ENCODE peak calls at places on chromosomes 5 and 9, in nine cellular contexts. D is PC-9, F is A549, Y is OCI-LY7, R is astrocyte, B is H1, G is PC-3, V is GM12878, A is SK-N-SH. N is an unnamed sample.
A peak's percentile ranks its signal among the peaks of the same experiment; 100 is the strongest.

GRCh38 chr9:20873240-20873860 is 158.1 kb downstream of the HACD4 start:
- DNase-seq in D (no peak), F (no peak), Y (no peak), R (peak; percentile 60), B (no peak), G (no peak), V (no peak), A (no peak), N (no peak)

GRCh38 chr9:72540348-72540873 is 19.0 kb downstream of the TMC1 start:
- DNase-seq in D (peak; percentile 60), F (no peak), Y (no peak), R (peak; percentile 83), B (no peak), G (peak; percentile 53), V (no peak), A (no peak), N (no peak)

GRCh38 chr9:111974092-111974681 is 77.6 kb downstream of the UGCG start:
- DNase-seq in D (peak; percentile 44), F (no peak), Y (no peak), R (peak; percentile 67), B (no peak), G (peak; percentile 43), V (no peak), A (no peak), N (peak; percentile 89)

GRCh38 chr5:179614745-179615144 is 8.7 kb downstream of the HNRNPH1 start:
- DNase-seq in D (no peak), F (no peak), Y (no peak), R (no peak), B (no peak), G (no peak), V (no peak), A (no peak), N (no peak)

GRCh38 chr9:5499889-5500398 is 10.4 kb upstream of the PDCD1LG2 start:
- DNase-seq in D (no peak), F (no peak), Y (no peak), R (peak; percentile 49), B (no peak), G (peak; percentile 41), V (no peak), A (peak; percentile 33), N (no peak)

GRCh38 chr9:137297060-137297664 is 4.9 kb downstream of the NRARP start:
- DNase-seq in D (no peak), F (no peak), Y (peak; percentile 27), R (no peak), B (peak; percentile 54), G (no peak), V (no peak), A (no peak), N (no peak)

GRCh38 chr5:54722846-54723433 is 205.4 kb downstream of the SNX18 start:
- DNase-seq in D (no peak), F (no peak), Y (no peak), R (no peak), B (no peak), G (peak; percentile 12), V (no peak), A (no peak), N (no peak)

GRCh38 chr5:42840279-42840678 is 28.6 kb upstream of the SELENOP start:
- DNase-seq in D (no peak), F (no peak), Y (no peak), R (peak; percentile 81), B (no peak), G (no peak), V (no peak), A (no peak), N (peak; percentile 91)

GRCh38 chr5:161165998-161166660 is 314.1 kb upstream of the ATP10B start:
- DNase-seq in D (no peak), F (no peak), Y (no peak), R (no peak), B (no peak), G (no peak), V (no peak), A (no peak), N (no peak)

GRCh38 chr5:1168751-1169607 is 32.4 kb upstream of the SLC6A19 start:
- DNase-seq in D (no peak), F (no peak), Y (no peak), R (no peak), B (no peak), G (no peak), V (no peak), A (no peak), N (no peak)

GRCh38 chr5:124907098-124907644 is 160.7 kb upstream of the ZNF608 start:
- DNase-seq in D (no peak), F (no peak), Y (no peak), R (no peak), B (no peak), G (no peak), V (no peak), A (no peak), N (no peak)

GRCh38 chr5:135821061-135821781 is 13.2 kb upstream of the SLC25A48 start:
- DNase-seq in D (no peak), F (no peak), Y (peak; percentile 22), R (no peak), B (no peak), G (no peak), V (no peak), A (no peak), N (peak; percentile 22)

GRCh38 chr9:121297414-121297813 is 29.5 kb downstream of the GSN start:
- DNase-seq in D (no peak), F (no peak), Y (no peak), R (no peak), B (no peak), G (no peak), V (no peak), A (no peak), N (no peak)
- H3K27ac ChIP-seq in D (no peak overlapping the region), F (no peak overlapping the region), Y (no peak overlapping the region), R (no peak overlapping the region), B (no peak overlapping the region), G (no peak overlapping the region), V (no peak overlapping the region), A (no peak overlapping the region), N (no peak overlapping the region)

GRCh38 chr5:16539169-16539666 is 73.6 kb upstream of the ZNF622 start:
- DNase-seq in D (peak; percentile 69), F (peak; percentile 65), Y (no peak), R (peak; percentile 82), B (no peak), G (peak; percentile 94), V (no peak), A (no peak), N (peak; percentile 94)
- H3K4me2 ChIP-seq in D (peak overlapping the region; percentile 29), F (peak overlapping the region; percentile 52), Y (no peak overlapping the region), R (peak overlapping the region; percentile 61), B (no peak overlapping the region), G (peak overlapping the region; percentile 50), V (no peak overlapping the region), A (no peak overlapping the region), N (peak overlapping the region; percentile 33)

DNA sequence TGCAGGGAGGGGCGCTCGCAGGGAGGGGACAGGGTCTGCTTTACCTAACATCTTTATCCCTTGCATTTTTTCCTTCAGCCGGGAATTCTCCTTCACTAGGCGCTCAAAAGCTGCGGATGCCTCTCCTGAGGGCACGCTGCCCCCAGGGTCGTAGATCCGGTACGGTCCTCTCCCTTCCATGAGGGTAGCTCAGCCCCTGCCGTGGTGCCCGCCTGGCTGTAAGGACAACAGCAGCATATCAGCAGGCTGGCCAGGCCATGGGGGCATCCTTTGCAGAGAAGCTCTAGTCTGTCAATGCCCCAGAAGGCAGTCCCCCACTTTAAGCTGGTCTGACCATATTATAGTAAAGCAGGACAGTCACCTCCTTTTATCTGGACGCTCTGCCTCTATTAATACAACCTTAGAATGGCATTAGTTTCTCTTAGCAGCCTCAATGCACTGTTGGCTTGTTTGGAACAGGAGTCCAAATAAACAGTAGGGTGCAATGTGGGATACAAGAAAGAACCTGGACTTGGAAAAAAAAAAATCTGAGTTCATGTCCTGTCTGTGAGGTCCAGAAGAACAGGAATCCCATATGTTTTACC is 15.8 kb downstream of the TNIP1 start:
- DNase-seq in D (no peak), F (no peak), Y (no peak), R (no peak), B (no peak), G (no peak), V (no peak), A (no peak), N (no peak)
- H3K4me1 ChIP-seq in D (peaks cover 30% of the 10 kb centered on the region), F (peaks cover 59% of the 10 kb centered on the region), Y (peaks cover 24% of the 10 kb centered on the region), R (peaks cover 46% of the 10 kb centered on the region), B (peaks cover 3% of the 10 kb centered on the region), G (peaks cover 23% of the 10 kb centered on the region), V (peaks cover 82% of the 10 kb centered on the region), A (peaks cover 30% of the 10 kb centered on the region), N (peaks cover 35% of the 10 kb centered on the region)

DNA sequence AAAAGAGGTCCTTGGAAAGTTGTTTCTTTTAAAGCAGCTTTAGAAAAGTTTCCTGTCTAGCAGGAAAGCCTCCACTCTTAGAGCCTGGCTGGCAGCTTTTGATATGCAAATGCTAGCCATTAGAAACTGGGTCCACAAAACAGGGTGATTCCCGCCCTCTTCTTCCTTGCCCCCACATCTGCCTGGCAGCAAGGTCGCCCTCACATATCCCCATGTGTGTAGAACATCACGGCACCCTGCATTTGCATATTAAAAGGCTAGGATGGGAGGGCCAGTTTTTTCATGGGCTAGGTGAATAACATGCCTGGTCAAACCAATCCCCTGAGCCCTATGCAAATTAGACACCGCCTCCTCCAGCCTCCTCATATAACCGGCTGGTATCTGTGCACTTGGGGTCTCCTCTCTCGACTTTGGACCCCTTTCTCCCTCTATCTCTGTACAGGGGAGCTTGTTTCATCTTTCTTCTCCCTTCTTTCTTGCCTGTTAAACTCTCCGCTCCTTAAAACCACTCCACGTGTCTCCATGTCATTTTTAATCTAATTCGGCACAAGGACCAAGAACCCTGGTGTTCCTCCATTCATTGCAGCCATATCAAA is 426.8 kb upstream of the CTNND2 start:
- DNase-seq in D (no peak), F (no peak), Y (no peak), R (no peak), B (peak; percentile 63), G (no peak), V (no peak), A (no peak), N (no peak)
- H3K27ac ChIP-seq in D (no peak overlapping the region), F (no peak overlapping the region), Y (no peak overlapping the region), R (no peak overlapping the region), B (peak overlapping the region; percentile 80), G (no peak overlapping the region), V (no peak overlapping the region), A (no peak overlapping the region), N (no peak overlapping the region)

GRCh38 chr5:149485655-149486615 is 65.3 kb downstream of the CSNK1A1 start:
- DNase-seq in D (peak; percentile 89), F (peak; percentile 63), Y (no peak), R (peak; percentile 100), B (no peak), G (peak; percentile 100), V (no peak), A (peak; percentile 34), N (peak; percentile 80)
- H3K4me2 ChIP-seq in D (peak overlapping the region; percentile 51), F (peak overlapping the region; percentile 56), Y (no peak overlapping the region), R (peak overlapping the region; percentile 69), B (no peak overlapping the region), G (peak overlapping the region; percentile 73), V (no peak overlapping the region), A (peak overlapping the region; percentile 59), N (peak overlapping the region; percentile 37)